ENCODE peak calls at places on chromosomes 12 and 14, in eight cellular contexts. B is astrocyte; U is brain microvascular endothelial cell; E is CD8-positive, alpha-beta memory T cell; G is tibial nerve; Z is left ventricle myocardium inferior; T is esophagus squamous epithelium; F is PC-3. O is an unnamed sample. For H3K27me3, the result is how much of the 10 kb centered on the place peaks cover.

GRCh38 chr12:65761301-65761700 is 63.0 kb upstream of the HMGA2 start:
- DNase-seq in G (no peak), F (no peak), Z (no peak), B (no peak), U (no peak), E (no peak), T (no peak), O (no peak)

GRCh38 chr12:79482323-79482722 is 208.4 kb downstream of the PAWR start:
- DNase-seq in U (no peak), G (no peak), T (no peak), E (no peak), Z (no peak), F (no peak), B (no peak), O (no peak)

GRCh38 chr14:81594012-81594411 is 60.4 kb upstream of the SEL1L start:
- DNase-seq in G (peak), B (no peak), E (no peak), Z (peak), F (no peak), T (no peak), U (no peak), O (peak)

GRCh38 chr12:108722992-108723766 is 8.1 kb downstream of the CORO1C start:
- DNase-seq in F (peak), U (peak), B (peak), G (no peak), Z (no peak), T (no peak), E (no peak), O (peak)

GRCh38 chr12:68976304-68976915 is 43.4 kb upstream of the CPM start:
- DNase-seq in Z (no peak), U (no peak), T (no peak), F (no peak), E (no peak), G (no peak), B (no peak), O (no peak)

GRCh38 chr14:24274101-24274543 is 2.7 kb upstream of the RABGGTA start:
- DNase-seq in T (no peak), B (no peak), E (no peak), Z (no peak), G (no peak), F (peak), U (no peak), O (peak)

GRCh38 chr12:58503731-58504520 is 416.4 kb downstream of the LRIG3 start:
- DNase-seq in F (no peak), B (no peak), E (no peak), Z (no peak), U (no peak), G (no peak), T (no peak), O (peak)

GRCh38 chr14:102554835-102555819 is 37.3 kb upstream of the RCOR1 start:
- DNase-seq in B (no peak), T (no peak), F (no peak), G (no peak), Z (peak), U (no peak), E (peak), O (no peak)

GRCh38 chr14:71165121-71165574 is 257.9 kb downstream of the PCNX1 start:
- DNase-seq in E (no peak), Z (no peak), G (no peak), B (peak), U (no peak), T (no peak), F (no peak), O (peak)

GRCh38 chr12:83046019-83046418 is 359.3 kb downstream of the TMTC2 start:
- DNase-seq in G (no peak), U (no peak), B (no peak), E (no peak), T (no peak), Z (no peak), F (no peak), O (no peak)

GRCh38 chr14:76181546-76181945 is 29.8 kb downstream of the GPATCH2L start:
- DNase-seq in E (no peak), F (peak), G (no peak), U (no peak), T (no peak), Z (no peak), B (no peak), O (peak)

GRCh38 chr12:123478762-123479161 is 20.8 kb downstream of the SNRNP35 start:
- DNase-seq in U (peak), T (no peak), G (no peak), E (no peak), B (peak), F (no peak), Z (peak), O (no peak)

GRCh38 chr14:69773571-69774276 is 6.8 kb downstream of the SRSF5 start:
- DNase-seq in E (no peak), F (no peak), G (no peak), B (no peak), T (no peak), Z (no peak), U (no peak), O (no peak)

GRCh38 chr12:115135800-115136211 is 451.8 kb upstream of the TBX3 start:
- DNase-seq in G (peak), B (peak), E (no peak), T (no peak), Z (peak), F (no peak), U (peak), O (no peak)

GRCh38 chr12:47222960-47223847 is 143.4 kb upstream of the AMIGO2 start:
- DNase-seq in U (no peak), E (no peak), T (no peak), G (no peak), Z (no peak), F (no peak), B (no peak), O (no peak)

GRCh38 chr14:94373708-94374107 is 14.7 kb downstream of the SERPINA1 start:
- DNase-seq in Z (no peak), G (peak), T (no peak), F (peak), U (peak), E (no peak), B (peak), O (peak)

GRCh38 chr14:95875831-95876768 is 532 bp upstream of the TUNAR start:
- DNase-seq in U (no peak), G (no peak), F (no peak), Z (no peak), E (no peak), B (no peak), T (no peak), O (no peak)

GRCh38 chr12:75020068-75020557 is 189.5 kb downstream of the KCNC2 start:
- DNase-seq in B (peak), U (peak), G (no peak), T (no peak), F (no peak), Z (no peak), E (no peak), O (no peak)

GRCh38 chr12:26188132-26188531 is 7.2 kb upstream of the SSPN start:
- DNase-seq in F (peak), E (no peak), T (no peak), G (no peak), B (peak), Z (no peak), U (peak), O (peak)

DNA sequence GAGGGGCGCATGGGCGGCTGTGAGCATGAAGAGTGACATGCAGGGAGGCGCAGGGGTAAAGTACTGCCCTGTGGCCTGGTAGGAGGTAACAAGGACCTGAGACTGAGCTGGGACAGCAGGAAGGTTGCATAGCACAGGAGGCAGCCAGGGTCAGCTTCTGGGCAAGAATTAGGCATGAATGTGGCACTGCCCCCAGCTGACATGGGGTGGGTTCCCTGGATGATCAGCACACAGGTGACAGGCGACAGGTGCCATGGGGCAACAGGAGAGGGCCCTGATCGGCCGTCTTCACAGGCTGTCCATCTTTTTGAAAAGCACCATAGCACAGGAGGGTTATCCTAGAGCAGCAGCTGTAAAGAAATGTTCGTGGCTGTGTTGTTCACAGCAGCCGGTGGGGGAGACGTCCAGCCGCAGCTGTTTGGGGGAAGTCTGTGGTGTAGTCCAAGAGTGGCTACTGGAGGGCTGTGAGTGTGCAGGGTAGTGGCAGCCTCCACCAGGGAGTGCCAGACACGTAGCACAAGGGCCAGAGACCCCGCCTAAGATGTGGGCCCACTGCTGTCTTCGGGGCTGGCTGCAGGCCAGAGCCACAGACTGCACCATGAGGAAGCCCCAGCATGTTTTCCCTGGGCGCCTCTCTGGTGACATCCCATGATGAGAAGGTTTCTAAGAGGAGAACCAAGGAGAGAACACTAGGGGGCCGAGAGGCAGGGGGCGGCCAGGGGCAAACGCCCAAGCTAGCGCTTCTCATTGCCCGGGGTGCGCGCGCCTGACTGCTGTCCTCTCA is 8.4 kb downstream of the CLBA1 start:
- DNase-seq in B (no peak), E (no peak), T (no peak), G (no peak), F (no peak), U (no peak), Z (no peak), O (no peak)
- H3K4me3 ChIP-seq in B (no peak), E (no peak), T (no peak), G (no peak), F (no peak), U (no peak), Z (no peak), O (no peak)

DNA sequence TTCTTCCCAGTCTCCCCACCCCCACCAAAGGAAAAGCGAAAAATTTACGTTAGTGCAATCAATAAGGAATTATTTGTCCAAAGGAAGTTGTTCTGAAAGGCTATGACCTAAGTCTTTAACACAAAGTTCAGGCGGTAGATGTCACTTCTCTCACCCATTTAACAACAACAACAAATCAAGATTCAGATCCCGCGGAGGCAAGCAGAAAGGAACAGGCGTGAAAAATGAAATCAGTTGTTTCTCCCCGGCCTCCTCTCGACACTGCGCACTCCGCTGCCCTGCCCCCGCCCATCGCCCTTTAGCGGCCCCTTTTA is 1.4 kb downstream of the DENND5B start:
- DNase-seq in Z (no peak), E (no peak), U (no peak), F (no peak), B (no peak), G (no peak), T (no peak), O (no peak)
- H3K27me3 ChIP-seq in Z (under half), E (under half), U (under half), F (under half), B (under half), G (under half), T (under half), O (under half)

GRCh38 chr14:28769358-28769757 is 2.8 kb downstream of the FOXG1 start:
- DNase-seq in T (no peak), G (no peak), U (no peak), F (no peak), B (no peak), Z (no peak), E (no peak), O (no peak)
- H3K4me3 ChIP-seq in T (no peak), G (no peak), U (no peak), F (no peak), B (peak), Z (no peak), E (no peak), O (no peak)

DNA sequence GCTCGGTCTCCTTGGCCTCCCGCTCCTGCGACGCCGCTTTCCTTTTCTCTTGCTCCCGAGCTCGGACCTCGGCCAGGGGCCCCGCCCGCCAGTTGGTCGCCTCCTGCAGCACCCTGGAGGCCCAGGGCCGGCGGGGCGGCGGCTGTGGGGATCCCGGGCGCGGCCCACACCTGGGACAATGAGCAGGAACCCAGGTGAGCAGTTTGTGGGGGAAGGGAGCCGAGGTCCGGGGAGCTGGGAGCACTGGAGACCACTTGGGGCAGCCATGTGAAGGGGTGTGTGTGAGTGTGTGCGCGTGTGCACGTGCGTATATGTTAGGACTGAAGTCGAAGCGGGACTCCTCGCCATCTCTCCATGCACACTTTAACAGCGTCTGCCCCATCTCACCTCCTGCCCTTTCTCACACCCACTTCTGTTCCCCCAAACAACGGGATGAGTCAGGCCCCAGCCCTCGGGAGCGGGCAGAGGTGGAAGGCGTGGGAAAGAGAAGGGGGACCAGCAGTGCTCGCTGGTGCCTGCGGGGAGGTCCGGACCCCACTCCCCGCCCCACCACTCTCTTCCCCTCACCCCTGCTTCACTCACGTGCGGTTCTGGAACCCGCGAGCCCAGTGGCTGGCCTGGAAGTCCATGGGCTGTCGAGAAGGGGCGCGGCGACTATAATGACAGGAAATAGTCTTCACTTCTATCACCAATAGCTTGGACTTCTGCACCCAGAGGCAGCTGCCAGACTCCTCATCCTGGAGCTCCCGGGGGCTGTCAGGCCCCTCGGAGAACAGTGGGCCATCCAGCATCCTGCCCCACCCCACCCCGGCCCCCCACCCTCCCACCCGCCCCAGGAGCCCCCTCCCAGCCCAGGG is 450 bp downstream of the DDN start:
- DNase-seq in U (no peak), F (peak), Z (no peak), G (no peak), B (no peak), E (no peak), T (no peak), O (peak)
- H3K27me3 ChIP-seq in U (under half), F (under half), Z (half or more), G (half or more), B (under half), E (under half), T (under half), O (under half)

DNA sequence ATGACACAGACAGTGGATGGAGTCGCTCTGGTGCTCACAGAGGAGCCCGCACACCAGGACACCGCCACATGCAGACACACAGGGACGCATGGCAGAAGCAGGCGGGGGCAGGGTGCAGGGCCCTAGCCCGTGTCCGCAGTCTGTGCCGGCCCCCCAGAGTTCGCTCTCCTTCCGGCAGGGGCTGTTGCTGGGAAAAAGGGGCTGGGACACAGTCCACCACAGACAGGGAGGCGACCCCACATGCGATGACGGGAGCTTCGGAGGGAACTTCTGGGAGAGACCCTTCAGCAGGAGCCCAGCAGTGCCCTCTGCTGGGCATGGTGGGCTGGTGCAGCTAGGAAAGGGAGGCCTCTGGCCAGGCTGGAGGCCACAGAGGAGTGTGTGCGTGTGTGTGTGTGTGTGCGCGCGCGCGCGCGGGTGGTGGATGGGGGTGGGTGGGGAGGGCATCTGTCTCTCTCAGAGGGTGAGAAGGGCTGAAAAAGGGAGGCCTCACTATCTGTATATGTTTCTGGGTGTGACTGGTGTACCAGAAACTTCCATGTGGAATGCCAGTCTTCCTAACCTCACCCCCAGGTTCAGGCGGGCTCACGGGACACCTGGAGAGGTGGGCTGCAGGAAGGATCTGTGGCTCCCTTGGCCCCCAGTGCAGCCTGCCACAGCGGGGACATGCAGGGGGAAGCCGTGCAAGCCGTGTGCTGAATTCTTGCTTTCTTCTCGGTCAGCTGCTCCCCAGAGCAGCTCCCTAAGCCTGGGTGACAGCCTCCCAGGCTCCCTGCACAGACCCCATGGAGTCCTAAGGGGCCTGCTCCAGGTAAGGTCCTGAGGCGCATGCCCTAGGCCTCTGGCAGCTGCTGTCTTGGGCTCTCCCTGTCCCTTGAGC is 60.7 kb downstream of the PLEKHG3 start:
- DNase-seq in E (peak), T (no peak), B (peak), F (peak), U (peak), Z (peak), G (peak), O (no peak)
- H3K4me3 ChIP-seq in E (no peak), T (peak), B (peak), F (peak), U (peak), Z (peak), G (peak), O (peak)

DNA sequence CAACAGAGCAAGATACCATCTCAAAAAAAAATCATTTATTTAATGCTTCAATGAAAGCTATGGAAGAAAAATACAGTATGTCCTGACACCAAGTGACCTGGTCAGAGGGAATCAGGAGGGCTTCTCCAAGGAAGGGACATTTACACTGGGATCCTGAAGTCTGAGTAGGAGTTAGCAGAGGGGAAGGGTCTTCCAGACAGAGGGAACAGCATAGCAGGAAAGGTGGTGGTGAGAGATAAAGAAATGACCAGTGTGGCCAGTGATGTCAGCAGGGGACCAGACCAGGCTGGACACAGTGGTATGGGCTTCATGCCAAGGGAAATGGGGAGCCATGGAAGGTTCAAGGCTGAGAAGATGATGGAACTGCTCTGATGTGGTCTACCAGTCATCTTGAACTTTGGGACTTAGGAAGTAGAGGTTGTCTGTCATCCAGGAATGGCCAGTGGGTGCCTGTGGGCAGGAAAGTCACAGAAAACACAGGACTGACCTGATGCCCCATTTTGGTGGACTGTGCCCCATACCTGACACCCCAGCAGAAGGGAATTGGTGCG is 7.8 kb upstream of the TCHP start:
- DNase-seq in B (no peak), T (no peak), F (no peak), U (no peak), G (no peak), E (no peak), Z (no peak), O (no peak)
- H3K27me3 ChIP-seq in B (under half), T (under half), F (under half), U (under half), G (under half), E (under half), Z (under half), O (under half)

GRCh38 chr12:94622475-94622874 is 27.9 kb downstream of the TMCC3 start:
- DNase-seq in G (no peak), T (no peak), U (peak), Z (no peak), E (no peak), B (peak), F (peak), O (peak)
- H3K4me3 ChIP-seq in G (no peak), T (peak), U (no peak), Z (peak), E (peak), B (no peak), F (peak), O (no peak)

GRCh38 chr14:104118006-104118844 is 20.2 kb upstream of the KIF26A start:
- DNase-seq in G (no peak), U (no peak), B (no peak), Z (peak), F (no peak), E (no peak), T (no peak), O (no peak)

GRCh38 chr14:104120281-104120741 is 18.1 kb upstream of the KIF26A start:
- DNase-seq in E (no peak), G (no peak), T (no peak), F (peak), U (no peak), Z (no peak), B (no peak), O (peak)

GRCh38 chr14:104121142-104121541 is 17.2 kb upstream of the KIF26A start:
- DNase-seq in G (no peak), E (no peak), B (no peak), U (no peak), F (no peak), T (no peak), Z (no peak), O (no peak)

GRCh38 chr14:104119119-104119699 is 19.2 kb upstream of the KIF26A start:
- DNase-seq in E (no peak), T (no peak), G (no peak), Z (peak), B (no peak), F (no peak), U (no peak), O (peak)

DNA sequence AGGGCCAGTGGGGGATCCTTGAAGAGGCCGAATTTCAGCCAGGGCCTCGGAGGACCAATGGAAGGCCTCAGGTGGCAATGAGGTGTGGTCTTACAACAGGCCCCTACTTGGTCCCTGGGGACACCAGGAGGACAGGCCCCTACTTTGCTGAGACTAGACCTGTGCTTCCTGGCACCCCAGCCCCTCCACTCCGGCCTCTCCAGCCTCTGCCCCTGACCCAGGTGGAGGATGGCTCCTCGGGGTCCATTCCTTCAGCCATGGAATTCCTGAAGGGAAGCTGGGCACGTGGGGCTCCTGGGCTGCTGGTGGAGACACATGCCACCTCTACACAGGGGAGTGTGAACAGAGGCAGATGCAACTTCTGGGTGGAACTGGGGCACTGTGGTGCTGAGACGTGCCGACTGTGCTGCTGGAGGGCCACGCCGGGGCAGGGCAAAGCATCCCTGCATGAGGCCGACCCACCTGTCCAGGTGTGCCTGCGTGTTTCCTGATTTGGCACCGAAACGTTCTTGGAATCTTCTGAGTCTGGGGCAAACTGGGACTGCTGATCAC is 18.6 kb upstream of the KIF26A start:
- DNase-seq in Z (no peak), G (no peak), F (no peak), E (no peak), T (no peak), U (no peak), B (no peak), O (no peak)
- H3K27me3 ChIP-seq in Z (half or more), G (half or more), F (under half), E (under half), T (under half), U (under half), B (under half), O (under half)

O was measured in bronchial epithelial cell.